ENCODE peak calls at places on chromosome 5, in six cellular contexts. G is testis; X is CD4-positive, alpha-beta memory T cell; Q is thyroid gland; W is pulmonary artery endothelial cell; P is NCI-H1436. K is an unnamed sample.

GRCh38 chr5:113371788-113372196 is 63.0 kb downstream of the TSSK1B start:
- DNase-seq in G (no peak), X (no peak), Q (no peak), W (peak; percentile 55), P (no peak), K (no peak)

GRCh38 chr5:36198281-36198680 is 43.4 kb downstream of the NADK2 start:
- DNase-seq in G (no peak), X (no peak), Q (no peak), W (no peak), P (no peak), K (no peak)

GRCh38 chr5:111706345-111706744 is 50.6 kb downstream of the NREP start:
- DNase-seq in G (peak; percentile 21), X (no peak), Q (no peak), W (no peak), P (no peak), K (no peak)

GRCh38 chr5:144566747-144567415 is 396.2 kb downstream of the KCTD16 start:
- DNase-seq in G (no peak), X (no peak), Q (no peak), W (no peak), P (no peak), K (no peak)

GRCh38 chr5:180097926-180098325 is 26.4 kb upstream of the RNF130 start:
- DNase-seq in G (no peak), X (no peak), Q (no peak), W (no peak), P (no peak), K (peak; percentile 39)

GRCh38 chr5:1983919-1984695 is 101.4 kb upstream of the IRX4 start:
- DNase-seq in G (no peak), X (no peak), Q (no peak), W (no peak), P (no peak), K (no peak)

GRCh38 chr5:17802256-17802655 is 168.0 kb downstream of the TAF11L14 start:
- DNase-seq in G (no peak), X (no peak), Q (no peak), W (no peak), P (no peak), K (no peak)

GRCh38 chr5:45542421-45542820 is 153.8 kb downstream of the HCN1 start:
- DNase-seq in G (no peak), X (no peak), Q (no peak), W (no peak), P (no peak), K (no peak)

GRCh38 chr5:15643731-15644130 is 143.8 kb downstream of the FBXL7 start:
- DNase-seq in G (no peak), X (no peak), Q (no peak), W (no peak), P (no peak), K (no peak)

GRCh38 chr5:82346376-82347212 is 68.4 kb upstream of the RPS23 start:
- DNase-seq in G (no peak), X (no peak), Q (peak; percentile 8), W (no peak), P (peak; percentile 14), K (no peak)

GRCh38 chr5:143515829-143516228 is 112.3 kb upstream of the NR3C1 start:
- DNase-seq in G (no peak), X (no peak), Q (no peak), W (no peak), P (no peak), K (no peak)

GRCh38 chr5:80008945-80009344 is 17.9 kb upstream of the MTX3 start:
- DNase-seq in G (no peak), X (no peak), Q (no peak), W (no peak), P (no peak), K (no peak)

GRCh38 chr5:73861313-73861978 is 235.4 kb downstream of the ARHGEF28 start:
- DNase-seq in G (no peak), X (no peak), Q (no peak), W (no peak), P (no peak), K (no peak)

GRCh38 chr5:35483797-35484196 is 133.9 kb upstream of the SPEF2 start:
- DNase-seq in G (no peak), X (no peak), Q (no peak), W (no peak), P (no peak), K (no peak)

GRCh38 chr5:148996270-148996669 is 66.6 kb downstream of the SH3TC2 start:
- DNase-seq in G (no peak), X (no peak), Q (no peak), W (no peak), P (no peak), K (no peak)

GRCh38 chr5:2523180-2523579 is 228.3 kb downstream of the IRX2 start:
- DNase-seq in G (no peak), X (no peak), Q (no peak), W (no peak), P (no peak), K (no peak)

GRCh38 chr5:132489871-132490483 is 596 bp downstream of the IRF1 start:
- DNase-seq in G (peak; percentile 58), X (peak; percentile 47), Q (peak; percentile 81), W (no peak), P (no peak), K (peak; percentile 83)

GRCh38 chr5:151757233-151758140 is 944 bp downstream of the ATOX1 start:
- DNase-seq in G (peak; percentile 52), X (peak; percentile 69), Q (no peak), W (no peak), P (no peak), K (no peak)

GRCh38 chr5:122142480-122142879 is 13.1 kb downstream of the ZNF474 start:
- DNase-seq in G (no peak), X (no peak), Q (no peak), W (no peak), P (no peak), K (no peak)

GRCh38 chr5:26763151-26763550 is 275.2 kb downstream of the CDH9 start:
- DNase-seq in G (no peak), X (no peak), Q (no peak), W (no peak), P (no peak), K (no peak)

GRCh38 chr5:139635606-139636206 is 12.4 kb upstream of the CXXC5 start:
- DNase-seq in G (peak; percentile 86), X (no peak), Q (peak; percentile 96), W (peak; percentile 49), P (peak; percentile 30), K (peak; percentile 85)

GRCh38 chr5:29897916-29898315 is 1295.6 kb upstream of the CDH6 start:
- DNase-seq in G (no peak), X (no peak), Q (no peak), W (no peak), P (no peak), K (no peak)

GRCh38 chr5:9051779-9052178 is 494.1 kb downstream of the SEMA5A start:
- DNase-seq in G (no peak), X (no peak), Q (no peak), W (no peak), P (no peak), K (no peak)